ENCODE peak calls at places on chromosome 13, in six cellular contexts. N is A549, B is K562, Q is HepG2, V is endothelial cell of umbilical vein, F is GM12878. T is an unnamed sample.

GRCh38 chr13:75864718-75865117 is 228.6 kb downstream of the LMO7 start:
- DNase-seq in B (no peak), V (no peak), Q (peak), F (no peak), N (peak), T (no peak)

GRCh38 chr13:78029891-78030290 is 111.3 kb upstream of the EDNRB start:
- DNase-seq in N (no peak), V (no peak), F (no peak), Q (no peak), B (no peak), T (no peak)

GRCh38 chr13:77375554-77375953 is 48.7 kb upstream of the MYCBP2 start:
- DNase-seq in Q (no peak), B (no peak), V (no peak), F (no peak), N (no peak), T (no peak)

GRCh38 chr13:45331981-45332830 is 8.8 kb downstream of the TPT1 start:
- DNase-seq in B (peak), N (peak), V (peak), Q (peak), F (no peak), T (peak)

GRCh38 chr13:26561636-26562537 is 4.4 kb downstream of the WASF3 start:
- DNase-seq in Q (peak), V (peak), B (no peak), F (no peak), N (no peak), T (no peak)

GRCh38 chr13:99225078-99225477 is 24.4 kb downstream of the UBAC2 start:
- DNase-seq in B (no peak), Q (no peak), F (no peak), V (no peak), N (no peak), T (peak)

GRCh38 chr13:73421310-73421912 is 362.6 kb downstream of the KLF5 start:
- DNase-seq in Q (no peak), F (no peak), V (no peak), N (no peak), B (no peak), T (no peak)

GRCh38 chr13:109275848-109276247 is 510.5 kb downstream of the IRS2 start:
- DNase-seq in F (no peak), N (peak), B (peak), Q (no peak), V (no peak), T (peak)

GRCh38 chr13:50069255-50069654 is 54.0 kb downstream of the KCNRG start:
- DNase-seq in N (no peak), V (no peak), Q (no peak), F (no peak), B (no peak), T (no peak)

GRCh38 chr13:40026174-40026585 is 370.7 kb downstream of the COG6 start:
- DNase-seq in V (no peak), B (no peak), Q (no peak), N (no peak), F (peak), T (no peak)

GRCh38 chr13:67100723-67101122 is 129.4 kb downstream of the PCDH9 start:
- DNase-seq in Q (no peak), V (no peak), B (no peak), N (peak), F (no peak), T (no peak)

GRCh38 chr13:103788061-103788652 is 721.9 kb upstream of the SLC10A2 start:
- DNase-seq in Q (no peak), F (no peak), V (peak), N (no peak), B (no peak), T (no peak)

DNA sequence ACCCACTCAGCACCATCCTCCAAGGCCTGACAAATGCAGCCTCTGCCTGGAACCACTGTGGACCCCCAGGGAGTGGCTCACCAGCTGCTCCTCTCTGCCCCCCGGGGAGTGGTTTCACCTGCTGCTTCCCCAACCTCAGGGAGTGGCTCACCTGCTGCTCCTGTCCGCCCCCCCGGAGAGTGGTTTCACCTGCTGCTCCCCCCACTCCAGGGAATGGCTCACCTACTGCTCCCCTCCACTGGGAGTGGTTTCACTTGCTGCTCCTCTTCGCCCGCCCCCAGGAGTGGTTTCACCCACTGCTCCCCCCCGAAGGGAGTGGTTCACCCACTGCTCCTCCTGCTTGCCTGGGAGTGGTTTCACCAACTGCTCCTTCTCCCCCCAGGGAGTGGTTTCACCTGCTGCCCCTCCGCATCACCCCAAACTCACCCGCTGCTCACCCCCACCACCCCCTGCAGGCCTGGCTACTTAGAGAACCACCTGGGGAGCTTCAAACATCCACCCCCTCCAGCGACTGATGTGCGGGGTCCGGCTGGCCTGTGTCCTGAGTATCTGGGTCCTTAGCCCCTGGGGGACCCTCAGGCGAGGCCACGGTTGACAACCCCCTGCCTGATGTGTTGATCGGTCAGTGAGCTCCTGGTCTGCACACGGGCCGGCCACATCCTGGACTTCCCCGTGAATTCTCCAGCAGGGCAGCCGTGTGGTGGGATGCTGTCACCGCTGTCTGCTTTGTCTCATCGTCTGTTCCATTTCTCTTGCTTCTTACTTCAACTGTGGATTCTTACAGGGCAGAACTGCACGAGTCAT is 14.6 kb upstream of the TMEM255B start:
- DNase-seq in Q (no peak), V (no peak), B (no peak), N (no peak), F (no peak), T (peak)
- TF ChIP-seq MAX in Q (no peak), V (no peak), B (no peak), N (no peak), F (no peak), T (no peak)

GRCh38 chr13:107864543-107865460 is 350.5 kb downstream of the LIG4 start:
- DNase-seq in V (peak), F (no peak), N (peak), Q (peak), B (peak), T (peak)

GRCh38 chr13:107865643-107866006 is 349.7 kb downstream of the LIG4 start:
- DNase-seq in F (no peak), Q (no peak), B (peak), V (no peak), N (no peak), T (no peak)

GRCh38 chr13:107867701-107868661 is 347.4 kb downstream of the LIG4 start:
- DNase-seq in B (peak), Q (no peak), N (peak), V (peak), F (no peak), T (no peak)

GRCh38 chr13:107866007-107866665 is 349.2 kb downstream of the LIG4 start:
- DNase-seq in V (peak), Q (no peak), B (peak), F (no peak), N (peak), T (no peak)

GRCh38 chr13:107866666-107867623 is 348.4 kb downstream of the LIG4 start:
- DNase-seq in V (peak), F (no peak), Q (no peak), N (no peak), B (peak), T (no peak)
- H3K4me3 ChIP-seq in V (peak), F (no peak), Q (peak), N (peak), B (peak), T (no peak)

DNA sequence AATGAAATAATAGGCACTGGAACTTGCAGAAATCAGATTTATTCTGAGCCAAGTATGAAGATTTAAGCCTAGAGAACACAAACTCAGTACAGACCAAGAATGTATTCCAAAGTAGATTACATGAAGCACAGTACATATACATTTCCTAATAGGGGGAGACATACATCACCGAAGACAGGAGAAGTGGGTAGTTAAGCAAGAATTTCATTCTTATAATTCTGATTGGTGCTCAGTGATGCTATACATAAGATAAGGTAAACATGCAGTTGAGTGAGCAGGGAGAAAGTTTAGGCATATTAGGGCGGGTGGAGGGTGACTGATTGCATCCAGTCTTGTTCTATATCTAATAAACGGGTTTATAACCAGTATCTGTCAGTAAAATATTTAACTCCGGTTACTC is 2218.7 kb downstream of the PCDH9 start:
- DNase-seq in F (no peak), Q (no peak), B (no peak), N (no peak), V (no peak), T (no peak)
- TF ChIP-seq MYC in F (no peak), Q (no peak), B (no peak), N (no peak), V (no peak), T (no peak)

DNA sequence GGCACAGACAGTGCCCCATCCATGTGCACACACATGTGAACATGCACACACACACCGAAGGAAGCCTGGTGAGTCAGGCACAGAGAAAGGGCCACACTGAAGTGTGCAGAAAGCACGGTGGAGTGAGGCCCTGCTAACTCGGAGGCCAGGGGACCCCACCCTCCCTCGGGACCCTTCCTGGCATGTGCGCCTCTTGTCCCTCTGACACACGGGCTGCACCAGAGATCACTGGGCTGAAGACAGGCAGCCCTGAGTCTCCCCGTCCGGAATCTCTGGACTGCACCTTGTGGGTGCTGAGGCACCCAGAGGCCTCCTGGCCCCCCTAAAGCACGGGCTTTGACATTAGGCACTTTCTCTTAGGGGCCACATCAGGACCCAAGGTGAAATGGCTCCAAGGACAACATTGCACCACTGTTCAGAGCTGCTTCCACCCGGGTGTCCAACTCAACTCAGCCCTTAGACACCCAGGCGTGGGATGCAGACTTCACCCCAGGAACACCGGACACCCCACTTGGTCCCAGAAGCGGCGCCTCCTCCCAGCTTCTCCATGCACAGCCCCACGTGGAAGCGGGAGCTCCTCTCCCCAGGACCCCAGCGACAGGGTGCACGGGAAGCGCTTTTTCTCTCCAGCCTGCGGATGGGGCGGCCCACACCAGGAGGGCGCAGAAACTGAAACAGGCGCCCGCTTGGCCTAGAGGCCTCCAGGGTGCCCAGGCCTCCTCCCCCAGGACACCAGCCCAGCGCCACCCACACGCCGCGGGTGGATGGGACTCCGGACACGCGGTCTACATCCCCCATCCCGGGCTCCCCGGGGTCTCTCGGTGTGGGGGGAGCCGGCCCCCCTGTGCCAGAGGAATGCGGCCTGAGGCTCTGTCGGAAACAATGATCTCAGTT is 90.2 kb downstream of the SPACA7 start:
- DNase-seq in N (no peak), Q (no peak), F (no peak), B (no peak), V (no peak), T (no peak)
- TF ChIP-seq MAX in N (no peak), Q (no peak), F (no peak), B (no peak), V (no peak), T (no peak)

GRCh38 chr13:114025432-114026127 is 51.7 kb upstream of the C13orf46 start:
- DNase-seq in Q (no peak), V (no peak), F (no peak), N (no peak), B (no peak), T (peak)

GRCh38 chr13:114022876-114023275 is 49.0 kb upstream of the C13orf46 start:
- DNase-seq in F (no peak), B (no peak), N (no peak), V (no peak), Q (no peak), T (no peak)

GRCh38 chr13:114023716-114024602 is 50.1 kb upstream of the C13orf46 start:
- DNase-seq in B (no peak), Q (no peak), F (no peak), N (no peak), V (no peak), T (no peak)

GRCh38 chr13:114026128-114026880 is 52.4 kb upstream of the C13orf46 start:
- DNase-seq in V (no peak), Q (no peak), N (no peak), B (no peak), F (no peak), T (no peak)

GRCh38 chr13:114024603-114025431 is 50.9 kb upstream of the C13orf46 start:
- DNase-seq in Q (no peak), F (no peak), N (no peak), B (no peak), V (no peak), T (no peak)
- H3K4me3 ChIP-seq in Q (no peak), F (no peak), N (no peak), B (no peak), V (no peak), T (no peak)

DNA sequence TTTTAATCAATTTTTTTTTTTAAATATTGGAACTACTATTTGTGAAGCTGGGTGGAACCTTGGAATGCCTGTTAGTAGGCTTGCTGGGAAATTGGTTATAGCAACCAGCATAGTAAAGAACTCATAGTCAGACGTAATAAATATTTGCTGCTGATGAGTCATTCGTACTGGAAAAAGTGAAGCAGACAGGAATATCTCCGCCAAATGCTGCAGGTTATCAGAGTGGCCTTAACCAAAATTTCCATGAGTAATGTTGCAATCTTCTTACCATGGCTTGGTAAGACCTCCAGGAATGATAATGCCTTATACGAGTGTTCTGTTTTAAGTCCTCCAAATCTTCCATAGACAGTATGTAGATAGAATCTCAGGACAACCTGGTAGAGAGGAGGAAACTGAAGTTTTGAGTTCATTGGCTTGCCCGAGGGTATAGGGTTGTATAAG is 34.2 kb downstream of the MBNL2 start:
- DNase-seq in V (peak), B (peak), F (no peak), Q (peak), N (peak), T (no peak)
- TF ChIP-seq MYC in V (no peak), B (no peak), F (no peak), Q (no peak), N (no peak), T (no peak)

GRCh38 chr13:97276862-97277269 is 54.7 kb downstream of the MBNL2 start:
- DNase-seq in N (no peak), B (no peak), F (no peak), V (no peak), Q (no peak), T (no peak)

GRCh38 chr13:97273341-97273831 is 51.3 kb downstream of the MBNL2 start:
- DNase-seq in B (no peak), F (no peak), N (no peak), V (no peak), Q (no peak), T (no peak)

GRCh38 chr13:97275775-97276501 is 53.8 kb downstream of the MBNL2 start:
- DNase-seq in F (no peak), V (no peak), N (no peak), Q (no peak), B (no peak), T (no peak)

GRCh38 chr13:97274782-97275252 is 52.7 kb downstream of the MBNL2 start:
- DNase-seq in V (peak), B (no peak), Q (peak), N (peak), F (no peak), T (no peak)

DNA sequence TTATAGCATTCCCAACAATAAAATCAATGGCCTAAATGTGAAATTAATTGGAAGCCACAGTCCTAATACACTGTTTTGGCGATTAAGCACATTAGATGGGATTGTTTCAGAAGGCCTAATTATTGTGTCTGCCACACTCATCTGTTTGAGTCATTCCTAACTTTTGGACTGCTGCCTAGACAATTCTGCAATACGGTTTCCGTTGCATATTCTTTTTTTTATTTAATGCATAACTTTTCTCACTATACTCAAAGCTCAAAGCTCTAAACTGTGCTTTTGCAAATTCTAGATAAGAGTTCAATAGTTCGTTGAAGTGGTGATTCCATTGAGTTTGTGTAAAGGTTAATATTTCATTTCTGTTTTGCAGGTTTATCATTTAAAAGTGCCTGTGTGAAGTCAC is 53.1 kb downstream of the MBNL2 start:
- DNase-seq in V (peak), F (no peak), B (no peak), Q (peak), N (peak), T (no peak)
- TF ChIP-seq MAX in V (no peak), F (no peak), B (no peak), Q (no peak), N (no peak), T (no peak)

GRCh38 chr13:110396913-110397379 is 89.9 kb downstream of the COL4A2 start:
- DNase-seq in V (no peak), N (peak), Q (no peak), F (no peak), B (no peak), T (no peak)
- H3K4me3 ChIP-seq in V (no peak), N (no peak), Q (no peak), F (no peak), B (no peak), T (no peak)

DNA sequence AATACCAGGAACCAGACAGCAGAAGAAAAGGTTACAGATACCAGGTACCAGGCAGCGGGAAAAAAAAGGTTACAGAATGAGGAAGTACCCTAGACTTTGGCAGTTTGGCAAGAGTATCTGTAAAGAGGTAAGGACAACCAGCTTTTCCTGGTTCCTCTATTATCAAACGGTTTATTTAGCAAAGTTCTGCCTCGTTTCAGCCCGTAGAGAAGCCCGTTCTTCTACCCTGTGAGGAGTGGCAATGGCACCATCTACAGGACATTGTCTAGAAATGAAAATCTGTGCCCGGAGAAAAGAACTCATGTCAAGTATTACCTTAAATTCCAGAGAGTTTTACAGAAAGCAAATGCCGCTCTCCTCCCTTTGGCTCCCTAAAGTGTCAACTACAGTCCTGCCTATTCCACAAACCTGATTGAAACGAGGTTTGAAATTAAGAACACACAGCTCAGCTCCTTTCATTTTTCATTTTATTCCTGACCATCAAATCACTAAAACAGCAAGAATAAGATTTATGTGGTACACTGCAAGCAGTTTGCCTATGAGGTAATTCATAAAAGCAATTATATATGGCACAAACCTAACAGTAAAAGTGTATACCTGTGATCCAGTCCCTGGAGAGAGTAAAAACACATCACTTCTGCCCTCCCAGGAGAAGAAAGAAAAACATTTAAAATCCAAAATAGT is 226.3 kb downstream of the SLC7A1 start:
- DNase-seq in F (peak), Q (peak), V (peak), N (peak), B (peak), T (peak)
- TF ChIP-seq MYC in F (no peak), Q (no peak), V (no peak), N (no peak), B (no peak), T (peak)

GRCh38 chr13:95386370-95386769 is 85.1 kb upstream of the ABCC4 start:
- DNase-seq in N (no peak), B (no peak), V (no peak), Q (no peak), F (no peak), T (no peak)
- TF ChIP-seq MAX in N (no peak), B (no peak), V (no peak), Q (no peak), F (no peak), T (no peak)

T was measured in NB4.